ENCODE peak calls at places on chromosomes 6 and 20, in five cellular contexts. K, Y, H, J and C are unnamed samples.

GRCh38 chr6:11366183-11366933 is 133.9 kb upstream of the NEDD9 start:
- DNase-seq in K (no peak), Y (no peak), H (peak), J (no peak), C (no peak)

GRCh38 chr20:61719691-61720347 is 345.9 kb downstream of the TAF4 start:
- DNase-seq in K (no peak), Y (peak), H (peak), J (peak), C (peak)

GRCh38 chr20:49562341-49563014 is 5.5 kb downstream of the PTGIS start:
- DNase-seq in K (peak), Y (peak), H (no peak), J (no peak), C (no peak)

GRCh38 chr6:14283600-14284235 is 166.1 kb downstream of the CD83 start:
- DNase-seq in K (no peak), Y (peak), H (no peak), J (no peak), C (no peak)

GRCh38 chr20:38217791-38218565 is 42.6 kb downstream of the KIAA1755 start:
- DNase-seq in K (peak), Y (peak), H (no peak), J (no peak), C (no peak)

GRCh38 chr6:149431905-149432775 is 32.1 kb downstream of the SUMO4 start:
- DNase-seq in K (peak), Y (peak), H (peak), J (peak), C (peak)

GRCh38 chr6:30244560-30244959 is 31.4 kb upstream of the TRIM26 start:
- DNase-seq in K (no peak), Y (no peak), H (no peak), J (no peak), C (peak)

GRCh38 chr6:10555625-10556309 is 34.6 kb downstream of the GCNT2 start:
- DNase-seq in K (no peak), Y (no peak), H (no peak), J (no peak), C (no peak)

GRCh38 chr20:835220-836045 is 1.9 kb downstream of the FAM110A start:
- DNase-seq in K (no peak), Y (no peak), H (no peak), J (no peak), C (no peak)

GRCh38 chr6:38909020-38909730 is 139.4 kb upstream of the GLP1R start:
- DNase-seq in K (no peak), Y (no peak), H (no peak), J (no peak), C (no peak)

GRCh38 chr6:168649209-168649608 is 208.2 kb downstream of the SMOC2 start:
- DNase-seq in K (no peak), Y (no peak), H (no peak), J (no peak), C (no peak)

GRCh38 chr20:34334654-34335407 is 28.2 kb upstream of the ITCH start:
- DNase-seq in K (no peak), Y (no peak), H (no peak), J (no peak), C (no peak)

GRCh38 chr6:155014715-155015300 is 19.7 kb downstream of the TIAM2 start:
- DNase-seq in K (no peak), Y (peak), H (no peak), J (no peak), C (no peak)

GRCh38 chr6:118830691-118831090 is 63.3 kb upstream of the ASF1A start:
- DNase-seq in K (no peak), Y (no peak), H (no peak), J (no peak), C (no peak)

GRCh38 chr6:6825153-6825847 is 236.8 kb downstream of the LY86 start:
- DNase-seq in K (no peak), Y (no peak), H (no peak), J (no peak), C (no peak)

GRCh38 chr6:256169-256568 is 36.1 kb upstream of the DUSP22 start:
- DNase-seq in K (no peak), Y (no peak), H (no peak), J (no peak), C (no peak)

GRCh38 chr20:59733326-59733725 is 129.0 kb downstream of the PHACTR3 start:
- DNase-seq in K (no peak), Y (no peak), H (no peak), J (no peak), C (no peak)

GRCh38 chr6:132932566-132932965 is 118.2 kb downstream of the RPS12 start:
- DNase-seq in K (no peak), Y (no peak), H (no peak), J (no peak), C (no peak)

DNA sequence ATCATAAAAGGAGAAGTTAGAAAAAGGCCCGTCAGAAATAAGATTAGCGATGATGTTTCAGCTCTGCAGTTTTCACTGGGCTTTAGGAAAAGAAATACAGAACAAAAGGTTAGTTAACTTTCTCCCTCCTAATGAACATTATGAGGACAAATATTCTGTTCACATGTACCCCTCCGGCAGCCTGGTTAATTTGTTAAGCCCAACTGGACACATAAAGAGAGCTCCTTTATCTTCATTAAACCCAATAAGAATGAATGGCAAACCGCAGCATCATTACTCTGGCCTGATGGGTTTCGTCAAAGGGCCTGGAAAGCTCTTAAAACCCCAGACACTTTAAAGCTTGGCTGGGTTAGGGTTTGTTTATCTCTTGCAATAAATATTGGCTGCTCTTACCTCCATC is 394.6 kb downstream of the KIF16B start:
- DNase-seq in K (no peak), Y (no peak), H (no peak), J (no peak), C (no peak)
- H3K4me3 ChIP-seq in K (no peak), Y (no peak), H (no peak), J (no peak), C (no peak)

GRCh38 chr6:109939654-109940053 is 38.5 kb upstream of the GPR6 start:
- DNase-seq in K (no peak), Y (peak), H (no peak), J (no peak), C (no peak)
- H3K4me3 ChIP-seq in K (no peak), Y (no peak), H (no peak), J (no peak), C (no peak)

DNA sequence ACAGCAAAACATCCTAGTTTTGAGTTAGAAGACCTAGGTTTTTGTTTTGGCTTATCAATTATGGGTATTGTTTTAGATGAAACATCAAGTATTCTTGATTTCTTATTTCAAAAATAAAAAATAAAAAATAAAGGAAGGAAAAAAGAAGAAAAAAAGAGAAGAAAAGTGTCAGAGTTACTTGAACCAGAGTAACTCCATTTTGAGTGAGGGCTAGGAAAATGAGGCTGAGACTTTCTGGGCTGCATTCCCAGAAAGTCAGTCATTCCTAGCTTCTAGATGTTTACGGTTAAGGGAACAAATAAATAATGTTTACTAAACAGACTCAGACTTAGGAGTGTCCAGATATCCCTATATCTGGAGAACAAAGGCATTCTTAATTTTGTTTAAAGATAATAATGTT is 45.3 kb upstream of the HFE start:
- DNase-seq in K (no peak), Y (peak), H (no peak), J (no peak), C (no peak)
- H3K4me3 ChIP-seq in K (no peak), Y (no peak), H (no peak), J (no peak), C (no peak)

GRCh38 chr20:32762754-32763201 is 593 bp downstream of the DNMT3B start:
- DNase-seq in K (no peak), Y (no peak), H (no peak), J (no peak), C (no peak)

GRCh38 chr20:32764000-32764960 is 2.1 kb downstream of the DNMT3B start:
- DNase-seq in K (no peak), Y (no peak), H (no peak), J (no peak), C (no peak)

GRCh38 chr20:32761831-32762753 is at the start of gene DNMT3B:
- DNase-seq in K (peak), Y (peak), H (peak), J (peak), C (peak)

GRCh38 chr20:32763202-32763999 is 1.2 kb downstream of the DNMT3B start:
- DNase-seq in K (no peak), Y (no peak), H (no peak), J (no peak), C (no peak)

GRCh38 chr20:32761417-32761830 is 761 bp upstream of the DNMT3B start:
- DNase-seq in K (no peak), Y (no peak), H (no peak), J (no peak), C (no peak)
- H3K4me3 ChIP-seq in K (peak), Y (peak), H (peak), J (peak), C (peak)

GRCh38 chr20:51602131-51602530 is 59.6 kb upstream of the NFATC2 start:
- DNase-seq in K (no peak), Y (no peak), H (no peak), J (no peak), C (peak)

GRCh38 chr20:51597389-51598231 is 55.1 kb upstream of the NFATC2 start:
- DNase-seq in K (no peak), Y (no peak), H (no peak), J (no peak), C (no peak)

GRCh38 chr20:51598581-51598980 is 56.1 kb upstream of the NFATC2 start:
- DNase-seq in K (no peak), Y (no peak), H (no peak), J (no peak), C (no peak)

GRCh38 chr20:51600950-51601349 is 58.4 kb upstream of the NFATC2 start:
- DNase-seq in K (no peak), Y (no peak), H (no peak), J (no peak), C (no peak)

DNA sequence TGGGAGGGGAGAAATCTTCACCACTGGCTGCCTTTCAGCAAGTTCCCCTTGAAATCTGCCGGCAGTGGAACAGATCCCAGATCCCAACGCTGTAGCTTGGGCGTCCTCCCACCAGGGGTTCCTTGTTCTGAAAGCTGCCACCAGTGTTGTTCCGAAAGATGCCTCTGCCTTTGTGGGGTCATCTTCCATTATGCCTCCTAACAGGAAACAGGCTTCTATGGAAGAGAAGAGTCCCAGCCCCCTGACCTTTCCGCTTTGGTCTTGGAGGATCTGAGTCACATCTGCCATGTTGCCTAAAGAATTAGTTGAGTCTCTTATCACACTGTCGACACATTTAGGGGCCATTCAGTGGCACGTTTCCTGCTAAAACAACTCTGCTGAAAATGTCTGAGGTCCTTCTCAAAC is 57.5 kb upstream of the NFATC2 start:
- DNase-seq in K (no peak), Y (no peak), H (no peak), J (no peak), C (no peak)
- H3K4me3 ChIP-seq in K (no peak), Y (no peak), H (no peak), J (no peak), C (no peak)

DNA sequence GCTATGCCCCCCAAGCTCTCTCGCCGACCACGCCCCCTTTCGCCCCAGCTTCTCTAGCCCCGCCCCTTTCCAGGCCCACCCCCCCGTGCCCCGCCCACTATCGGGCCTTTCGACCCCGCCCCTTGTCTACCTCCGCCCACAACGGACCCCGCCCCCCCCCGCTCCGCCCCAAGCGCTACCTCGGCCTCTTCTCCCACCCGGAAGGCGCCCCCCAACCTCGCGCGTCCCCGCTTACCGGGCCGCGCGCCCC is 201 bp downstream of the ZBTB22 start:
- DNase-seq in K (peak), Y (no peak), H (no peak), J (no peak), C (no peak)
- H3K4me3 ChIP-seq in K (peak), Y (peak), H (peak), J (peak), C (peak)

DNA sequence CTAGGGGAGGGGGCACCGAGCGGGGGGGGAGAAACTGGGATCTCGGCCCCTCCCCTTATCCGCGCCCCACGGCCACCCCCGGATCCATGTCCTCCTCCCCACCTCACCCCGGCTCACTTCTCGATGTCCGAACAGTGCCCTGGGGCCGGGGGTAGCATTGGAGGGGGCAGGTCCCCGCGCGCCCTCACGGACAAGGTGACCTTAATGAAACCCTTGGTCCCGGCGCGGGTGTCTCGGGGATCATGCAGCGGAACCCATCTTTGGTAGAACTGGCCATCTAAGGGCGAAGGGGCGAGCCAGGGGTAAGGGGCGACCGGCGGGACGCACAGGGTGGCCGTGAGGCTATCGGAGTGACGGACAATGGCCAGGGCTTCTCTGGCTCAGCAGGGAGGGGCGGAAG is 13.6 kb upstream of the SPAG4 start:
- DNase-seq in K (no peak), Y (no peak), H (no peak), J (no peak), C (no peak)
- H3K4me3 ChIP-seq in K (peak), Y (peak), H (peak), J (peak), C (no peak)

DNA sequence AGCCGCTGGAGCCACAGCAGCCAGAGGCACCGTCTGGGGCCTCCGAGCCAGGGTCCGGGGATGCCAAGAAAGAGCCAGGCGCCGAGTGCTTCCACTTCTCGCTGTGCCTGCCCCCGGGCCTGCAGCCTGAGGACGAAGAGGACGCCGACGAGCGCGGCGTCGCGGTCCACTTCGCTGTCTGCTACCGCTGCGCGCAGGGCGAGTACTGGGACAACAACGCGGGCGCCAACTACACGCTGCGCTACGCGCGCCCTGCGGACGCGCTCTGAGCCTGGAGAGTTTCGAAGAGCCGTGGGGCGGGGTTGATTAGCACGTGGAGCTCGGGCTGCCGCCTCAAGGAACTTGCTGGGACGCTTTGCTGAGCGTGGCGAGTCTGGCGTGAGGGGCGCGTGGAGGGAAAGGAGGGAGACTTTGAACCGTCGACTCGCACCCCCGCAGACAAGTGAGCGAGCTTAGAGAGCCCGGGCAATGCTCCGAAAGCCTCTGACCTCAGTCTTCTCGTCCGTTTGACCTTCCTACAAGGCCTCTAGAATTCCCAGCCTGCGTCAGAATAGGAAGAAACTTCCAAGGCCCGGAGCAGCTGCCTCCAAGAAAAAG is 1.3 kb downstream of the PPP1R3G start:
- DNase-seq in K (no peak), Y (no peak), H (no peak), J (no peak), C (no peak)
- H3K4me3 ChIP-seq in K (peak), Y (peak), H (no peak), J (no peak), C (no peak)

GRCh38 chr20:51910202-51911050 is 108.1 kb upstream of the SALL4 start:
- DNase-seq in K (no peak), Y (peak), H (no peak), J (no peak), C (no peak)
- H3K4me3 ChIP-seq in K (no peak), Y (no peak), H (no peak), J (no peak), C (no peak)

DNA sequence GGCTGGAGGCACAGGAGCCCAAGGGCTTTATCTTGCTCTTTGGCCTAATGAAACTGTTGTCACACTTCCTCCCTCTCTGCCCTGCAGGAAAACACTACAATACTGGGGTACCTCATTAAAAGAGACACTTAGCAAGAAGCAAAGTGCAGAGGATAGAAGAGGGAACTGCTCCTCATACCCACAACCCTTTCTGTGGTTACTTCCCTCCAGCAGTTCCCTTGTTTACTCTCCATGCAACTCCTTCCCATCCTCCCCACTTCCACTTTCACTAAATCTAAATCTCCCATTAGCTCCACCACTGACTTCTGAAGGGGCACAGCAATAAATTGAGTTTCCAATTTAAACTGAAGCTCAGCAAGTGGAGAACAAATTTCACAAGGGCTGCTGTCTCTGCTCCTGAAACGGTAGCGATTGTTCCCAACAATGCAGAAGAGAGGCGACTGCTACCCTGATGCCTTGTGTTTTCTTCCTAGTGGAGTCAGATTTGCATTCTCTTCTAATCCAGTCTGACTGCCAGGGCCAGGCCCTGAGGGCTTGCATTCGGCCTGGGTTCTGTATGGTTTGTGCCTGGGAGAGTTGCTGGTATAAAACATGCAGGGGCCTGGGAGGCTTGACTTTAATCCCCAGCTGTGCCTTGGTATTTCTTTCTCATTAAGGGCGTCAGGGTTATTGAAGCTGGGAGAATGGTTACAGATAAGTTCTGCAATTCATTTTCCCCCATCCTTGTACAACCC is 454.7 kb downstream of the TFAP2B start:
- DNase-seq in K (no peak), Y (no peak), H (no peak), J (no peak), C (no peak)
- H3K4me3 ChIP-seq in K (no peak), Y (no peak), H (no peak), J (no peak), C (no peak)